ENCODE peak calls at places on chromosomes 7 and 10, in six cellular contexts. I, V, C, X, E and Y are unnamed samples.

GRCh38 chr10:71878327-71879034 is 27.4 kb upstream of the PSAP start:
- DNase-seq in I (no peak), V (no peak), C (no peak), X (no peak), E (no peak), Y (peak)

GRCh38 chr10:96703358-96703757 is 17.0 kb downstream of the PIK3AP1 start:
- DNase-seq in I (no peak), V (no peak), C (no peak), X (no peak), E (no peak), Y (peak)

GRCh38 chr7:114212753-114213439 is 201.7 kb upstream of the FOXP2 start:
- DNase-seq in I (no peak), V (no peak), C (no peak), X (no peak), E (no peak), Y (no peak)

GRCh38 chr7:130350945-130351663 is 6.5 kb downstream of the CPA5 start:
- DNase-seq in I (peak), V (no peak), C (peak), X (no peak), E (no peak), Y (no peak)

GRCh38 chr10:61172182-61172926 is 228.4 kb upstream of the RHOBTB1 start:
- DNase-seq in I (no peak), V (no peak), C (no peak), X (no peak), E (no peak), Y (no peak)

GRCh38 chr7:726854-727103 is 280 bp downstream of the DNAAF5 start:
- DNase-seq in I (no peak), V (no peak), C (no peak), X (no peak), E (no peak), Y (no peak)

GRCh38 chr7:23067271-23067670 is 38.3 kb upstream of the KLHL7 start:
- DNase-seq in I (no peak), V (no peak), C (no peak), X (no peak), E (no peak), Y (no peak)

GRCh38 chr10:11425288-11425595 is 186.2 kb downstream of the USP6NL start:
- DNase-seq in I (no peak), V (no peak), C (no peak), X (no peak), E (no peak), Y (no peak)

GRCh38 chr7:33645096-33645495 is 260.2 kb upstream of the BMPER start:
- DNase-seq in I (no peak), V (no peak), C (no peak), X (no peak), E (no peak), Y (no peak)

GRCh38 chr10:86520871-86521619 is 547 bp downstream of the WAPL start:
- DNase-seq in I (peak), V (peak), C (peak), X (peak), E (no peak), Y (peak)

GRCh38 chr10:102643346-102644065 is 773 bp upstream of the TRIM8 start:
- DNase-seq in I (peak), V (peak), C (peak), X (peak), E (no peak), Y (peak)

GRCh38 chr10:93180402-93181040 is 106.8 kb downstream of the CYP26A1 start:
- DNase-seq in I (no peak), V (no peak), C (peak), X (no peak), E (no peak), Y (no peak)

GRCh38 chr10:102660891-102661613 is 16.8 kb downstream of the TRIM8 start:
- DNase-seq in I (no peak), V (no peak), C (peak), X (no peak), E (no peak), Y (peak)

GRCh38 chr7:27112960-27113949 is 10.8 kb upstream of the HOXA2 start:
- DNase-seq in I (peak), V (peak), C (peak), X (peak), E (no peak), Y (no peak)

GRCh38 chr10:121578298-121578697 is 19.9 kb downstream of the FGFR2 start:
- DNase-seq in I (no peak), V (no peak), C (no peak), X (no peak), E (no peak), Y (no peak)

GRCh38 chr10:68074404-68074774 is 694 bp downstream of the HERC4 start:
- DNase-seq in I (no peak), V (no peak), C (no peak), X (no peak), E (no peak), Y (no peak)

GRCh38 chr10:76025124-76025477 is 593.7 kb downstream of the LRMDA start:
- DNase-seq in I (no peak), V (no peak), C (no peak), X (no peak), E (no peak), Y (no peak)

GRCh38 chr10:32413513-32413912 is 32.4 kb upstream of the CCDC7 start:
- DNase-seq in I (peak), V (peak), C (no peak), X (peak), E (no peak), Y (no peak)

GRCh38 chr7:22730921-22731654 is 4.1 kb downstream of the IL6 start:
- DNase-seq in I (no peak), V (no peak), C (no peak), X (no peak), E (no peak), Y (peak)

GRCh38 chr7:77393261-77393660 is 22.9 kb downstream of the GSAP start:
- DNase-seq in I (no peak), V (peak), C (no peak), X (no peak), E (no peak), Y (no peak)

GRCh38 chr7:157475601-157476000 is 138.8 kb downstream of the DNAJB6 start:
- DNase-seq in I (no peak), V (no peak), C (no peak), X (no peak), E (no peak), Y (no peak)

GRCh38 chr7:102836206-102836938 is 76.4 kb upstream of the LRRC17 start:
- DNase-seq in I (peak), V (peak), C (no peak), X (peak), E (no peak), Y (no peak)

GRCh38 chr7:152120210-152120609 is 94.7 kb downstream of the GALNT11 start:
- DNase-seq in I (peak), V (no peak), C (no peak), X (no peak), E (no peak), Y (no peak)

GRCh38 chr7:74002474-74003017 is 25.4 kb upstream of the ELN start:
- DNase-seq in I (peak), V (peak), C (no peak), X (peak), E (no peak), Y (peak)

GRCh38 chr10:89279449-89279869 is 22.4 kb upstream of the IFIT2 start:
- DNase-seq in I (peak), V (no peak), C (no peak), X (no peak), E (no peak), Y (no peak)

GRCh38 chr10:1398626-1399410 is 338.5 kb downstream of the ADARB2 start:
- DNase-seq in I (no peak), V (no peak), C (no peak), X (no peak), E (no peak), Y (no peak)

GRCh38 chr10:80141696-80142460 is 9.3 kb downstream of the PLAC9 start:
- DNase-seq in I (no peak), V (no peak), C (no peak), X (no peak), E (no peak), Y (no peak)

GRCh38 chr10:6734286-6734685 is 154.2 kb upstream of the PRKCQ start:
- DNase-seq in I (no peak), V (no peak), C (no peak), X (no peak), E (no peak), Y (no peak)

GRCh38 chr10:125549656-125550055 is 133.3 kb downstream of the TEX36 start:
- DNase-seq in I (no peak), V (no peak), C (peak), X (no peak), E (no peak), Y (peak)

GRCh38 chr7:108135446-108136190 is 5.5 kb upstream of the LAMB4 start:
- DNase-seq in I (no peak), V (no peak), C (no peak), X (no peak), E (no peak), Y (peak)

GRCh38 chr10:12534824-12535223 is 185.5 kb downstream of the CAMK1D start:
- DNase-seq in I (no peak), V (no peak), C (peak), X (no peak), E (no peak), Y (peak)

GRCh38 chr10:80199828-80200227 is 5.5 kb downstream of the ANXA11 start:
- DNase-seq in I (peak), V (no peak), C (no peak), X (no peak), E (no peak), Y (peak)

GRCh38 chr7:5507026-5507425 is 83.4 kb upstream of the TNRC18 start:
- DNase-seq in I (no peak), V (no peak), C (peak), X (no peak), E (no peak), Y (no peak)
- TF ChIP-seq MAX in I (no peak), V (no peak), C (no peak), X (no peak), E (no peak), Y (no peak)

DNA sequence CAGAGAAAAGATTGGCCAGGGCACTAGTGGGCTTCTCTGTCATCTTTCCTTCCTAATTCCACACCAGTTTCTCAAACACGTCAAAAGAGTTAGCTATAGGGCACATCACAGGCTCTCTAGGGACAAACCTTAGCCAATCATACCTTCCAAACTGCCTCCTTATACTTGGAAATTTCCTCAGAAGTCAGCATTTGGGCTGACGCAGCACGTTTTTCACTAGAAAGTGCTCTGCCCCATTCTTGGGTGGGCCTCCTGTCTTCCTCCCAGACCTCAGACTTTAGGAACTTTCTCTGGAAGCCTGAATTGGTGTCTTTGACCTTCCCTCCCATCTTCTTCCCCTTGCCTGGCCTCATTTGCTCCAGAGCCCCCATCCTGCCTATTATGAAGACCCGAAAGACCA is 11.1 kb downstream of the SFXN3 start:
- DNase-seq in I (no peak), V (no peak), C (no peak), X (no peak), E (no peak), Y (no peak)
- H3K4me3 ChIP-seq in I (no peak), V (peak), C (peak), X (peak), E (peak), Y (peak)

GRCh38 chr7:76069238-76069638 is 21.3 kb downstream of the MDH2 start:
- DNase-seq in I (peak), V (peak), C (peak), X (peak), E (peak), Y (peak)
- TF ChIP-seq CTCF in I (peak), V (peak), C (peak), X (peak), E (peak), Y (peak)

DNA sequence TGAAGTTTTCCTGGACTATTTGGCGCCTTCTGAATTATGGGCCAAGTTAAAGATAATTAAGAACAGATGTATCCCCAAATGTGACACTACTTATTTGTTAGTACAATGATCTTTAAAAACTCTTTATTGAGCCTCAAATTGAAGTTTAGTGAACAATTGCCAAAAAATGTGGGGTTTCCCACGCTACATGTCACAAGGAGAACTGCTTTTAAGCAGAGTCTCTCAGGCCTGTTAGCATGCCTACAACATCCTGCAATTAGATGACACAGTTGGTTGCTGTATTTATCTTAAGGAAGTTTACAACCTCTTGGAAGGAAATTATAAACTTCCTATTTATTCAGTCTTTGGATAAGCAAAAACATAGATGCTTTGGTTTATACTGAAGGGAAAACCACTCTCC is 733.0 kb downstream of the TNS3 start:
- DNase-seq in I (peak), V (no peak), C (no peak), X (no peak), E (no peak), Y (no peak)
- TF ChIP-seq MAX in I (no peak), V (no peak), C (no peak), X (no peak), E (no peak), Y (no peak)

DNA sequence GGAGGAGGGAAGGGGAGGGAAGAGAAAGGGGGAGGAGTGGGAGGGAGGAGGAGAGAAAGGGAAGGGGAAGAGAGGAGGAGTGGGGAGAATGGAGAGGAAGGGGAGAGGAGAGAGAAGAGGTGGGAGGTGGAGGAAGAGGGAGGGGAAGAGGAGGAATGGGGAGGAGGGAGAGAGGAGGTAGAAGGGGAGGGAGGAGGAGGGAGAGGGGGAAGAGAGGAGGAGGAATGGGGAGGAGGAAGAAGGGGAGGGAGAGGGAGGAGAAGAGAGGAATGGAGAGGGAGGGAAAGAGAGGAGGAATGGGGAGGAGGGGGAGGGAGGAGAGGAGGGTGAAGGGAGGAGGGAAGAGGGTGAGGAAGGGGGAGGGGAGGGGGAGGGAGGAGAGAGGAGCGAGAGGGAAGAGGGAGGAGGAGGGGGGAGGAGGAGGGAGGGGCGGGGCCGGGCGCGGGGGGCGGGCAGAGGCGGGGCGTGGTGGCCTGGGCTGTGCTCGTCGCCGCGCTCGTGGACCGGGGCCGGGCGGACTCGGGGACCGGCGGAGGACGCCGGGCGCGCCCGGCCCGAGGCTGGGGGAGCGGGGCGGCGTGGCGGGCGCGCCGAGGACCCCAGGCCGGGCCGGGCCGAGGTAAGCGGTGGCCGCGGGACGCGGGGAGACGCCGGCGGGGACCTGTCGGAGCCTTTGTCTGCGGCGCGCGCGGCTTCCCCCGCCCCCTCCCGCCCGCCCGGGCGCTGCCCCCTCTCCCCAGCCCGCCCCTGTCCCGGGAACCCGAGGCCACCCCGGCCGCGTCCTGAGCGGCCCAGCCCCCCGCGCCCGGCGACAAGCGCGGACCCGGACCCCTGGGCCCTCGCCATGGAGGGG is at the start of gene SLC29A4:
- DNase-seq in I (no peak), V (peak), C (peak), X (no peak), E (no peak), Y (peak)
- H3K4me3 ChIP-seq in I (no peak), V (peak), C (peak), X (peak), E (peak), Y (no peak)

DNA sequence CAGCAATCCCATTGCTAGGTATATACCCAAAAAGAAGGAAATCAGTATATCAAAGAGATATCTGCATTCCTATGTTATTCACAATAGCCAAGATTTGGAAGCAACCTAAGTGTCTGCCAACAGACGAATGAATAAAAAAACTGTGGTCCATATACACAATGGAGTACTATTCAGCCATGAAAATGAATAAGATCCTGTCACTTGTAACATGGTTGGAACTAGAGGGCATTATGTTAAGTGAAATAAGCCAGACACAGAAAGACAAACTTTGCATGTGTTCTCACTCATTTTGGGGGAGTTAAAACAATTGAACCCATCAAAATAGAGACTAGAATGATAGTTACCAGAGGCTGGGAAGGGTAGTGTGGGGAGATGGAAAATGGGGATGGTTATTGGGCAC is 323.5 kb upstream of the NFE2L3 start:
- DNase-seq in I (no peak), V (no peak), C (no peak), X (no peak), E (no peak), Y (no peak)
- TF ChIP-seq CTCF in I (no peak), V (no peak), C (no peak), X (no peak), E (no peak), Y (no peak)

DNA sequence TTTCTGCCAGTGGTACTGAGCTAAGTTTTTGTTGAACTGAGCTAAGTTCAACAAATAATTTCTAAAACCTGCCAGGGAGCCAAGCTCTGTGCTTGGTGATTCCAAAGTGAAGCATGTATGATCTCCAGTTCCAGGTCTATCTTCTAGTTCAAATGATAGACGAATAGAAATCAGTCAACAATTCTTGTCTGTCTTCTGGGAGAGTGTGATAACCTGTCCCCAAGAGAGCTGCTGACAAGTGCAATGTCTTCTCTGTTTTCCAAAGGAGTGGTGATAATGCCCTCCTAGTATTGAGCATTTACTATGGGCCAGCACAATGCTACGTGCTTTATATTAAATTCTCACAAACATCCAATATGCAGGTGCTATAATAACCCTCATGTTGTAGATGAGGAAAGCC is 10.2 kb downstream of the MXI1 start:
- DNase-seq in I (no peak), V (no peak), C (no peak), X (no peak), E (no peak), Y (no peak)
- TF ChIP-seq MAX in I (no peak), V (no peak), C (no peak), X (no peak), E (no peak), Y (no peak)